ENCODE peak calls at places on chromosome 19, in seven cellular contexts. G is body of pancreas; R is cardiac fibroblast; N is CD8-positive, alpha-beta memory T cell; K is HCT116; I is mucosa of descending colon; B is neuronal stem cell. U is an unnamed sample.

GRCh38 chr19:7925171-7925837 is 631 bp downstream of the CTXN1 start:
- DNase-seq in B (peak; percentile 94), G (peak; percentile 61), I (peak; percentile 80), R (peak; percentile 67), N (peak; percentile 76), K (peak; percentile 56), U (no peak)

GRCh38 chr19:4911314-4911713 is 2.0 kb downstream of the UHRF1 start:
- DNase-seq in R (no peak), B (no peak), N (no peak), K (no peak), G (no peak), I (no peak), U (no peak)

GRCh38 chr19:29378126-29378525 is 147.7 kb upstream of the VSTM2B start:
- DNase-seq in B (no peak), I (no peak), N (no peak), K (no peak), G (no peak), R (no peak), U (no peak)

GRCh38 chr19:36528921-36529518 is 949 bp upstream of the ZNF260 start:
- DNase-seq in I (no peak), N (no peak), K (no peak), B (no peak), G (no peak), R (no peak), U (no peak)

GRCh38 chr19:48637948-48638830 is 1.0 kb upstream of the DBP start:
- DNase-seq in N (no peak), K (peak; percentile 98), R (peak; percentile 93), G (peak; percentile 96), I (peak; percentile 89), B (peak; percentile 90), U (peak; percentile 84)

GRCh38 chr19:37304190-37304883 is 66.6 kb upstream of the ZNF527 start:
- DNase-seq in N (no peak), K (no peak), R (peak; percentile 9), B (peak; percentile 41), G (peak; percentile 20), I (no peak), U (no peak)

GRCh38 chr19:4457654-4458406 is at the start of gene UBXN6:
- DNase-seq in I (peak; percentile 99), N (peak; percentile 97), K (peak; percentile 92), G (peak; percentile 99), B (peak; percentile 99), R (peak; percentile 99), U (peak; percentile 87)

GRCh38 chr19:40376286-40376862 is 13.6 kb downstream of the HIPK4 start:
- DNase-seq in I (no peak), K (no peak), B (no peak), R (no peak), G (no peak), N (no peak), U (no peak)

GRCh38 chr19:6069268-6069771 is 41.0 kb downstream of the RFX2 start:
- DNase-seq in R (no peak), B (no peak), I (no peak), N (no peak), G (no peak), K (no peak), U (no peak)

GRCh38 chr19:42270346-42271044 is 1.4 kb downstream of the CIC start:
- DNase-seq in B (no peak), I (peak; percentile 83), G (peak; percentile 69), N (peak; percentile 71), K (no peak), R (peak; percentile 84), U (no peak)

GRCh38 chr19:29395712-29396414 is 129.9 kb upstream of the VSTM2B start:
- DNase-seq in G (no peak), B (no peak), K (no peak), R (no peak), N (no peak), I (no peak), U (no peak)

GRCh38 chr19:49683814-49684250 is 5.6 kb upstream of the ADM5 start:
- DNase-seq in G (no peak), N (no peak), B (no peak), I (no peak), K (no peak), R (no peak), U (no peak)

GRCh38 chr19:38979867-38980266 is 4.3 kb upstream of the FBXO17 start:
- DNase-seq in K (no peak), N (no peak), B (no peak), G (no peak), R (no peak), I (no peak), U (no peak)

GRCh38 chr19:31145021-31145420 is 204.2 kb downstream of the TSHZ3 start:
- DNase-seq in R (no peak), N (no peak), B (no peak), I (no peak), K (no peak), G (no peak), U (no peak)

DNA sequence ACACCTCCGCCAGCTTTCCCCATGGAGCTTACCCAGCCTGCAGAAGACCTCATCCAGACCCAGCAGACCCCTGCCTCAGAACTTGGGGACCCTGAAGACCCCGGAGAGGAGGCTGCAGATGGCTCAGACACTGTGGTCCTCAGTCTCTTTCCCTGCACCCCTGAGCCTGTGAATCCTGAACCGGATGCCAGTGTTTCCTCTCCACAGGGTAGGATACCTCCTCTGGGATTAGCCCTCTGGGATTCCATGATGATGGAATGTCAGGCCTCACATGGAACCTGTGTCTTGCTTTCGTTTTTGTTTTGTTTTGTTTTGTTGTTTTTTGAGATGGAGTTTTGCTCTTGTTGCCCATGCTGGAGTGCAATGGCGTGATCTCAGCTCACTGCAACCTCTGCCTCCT is 1.9 kb downstream of the RFXANK start:
- DNase-seq in R (no peak), B (no peak), K (no peak), G (no peak), I (no peak), N (no peak), U (no peak)
- H3K4me3 ChIP-seq in R (peak overlapping the region; percentile 83), B (no peak overlapping the region), K (peak overlapping the region; percentile 98), G (no peak overlapping the region), I (no peak overlapping the region), N (no peak overlapping the region), U (peak overlapping the region; percentile 96)

DNA sequence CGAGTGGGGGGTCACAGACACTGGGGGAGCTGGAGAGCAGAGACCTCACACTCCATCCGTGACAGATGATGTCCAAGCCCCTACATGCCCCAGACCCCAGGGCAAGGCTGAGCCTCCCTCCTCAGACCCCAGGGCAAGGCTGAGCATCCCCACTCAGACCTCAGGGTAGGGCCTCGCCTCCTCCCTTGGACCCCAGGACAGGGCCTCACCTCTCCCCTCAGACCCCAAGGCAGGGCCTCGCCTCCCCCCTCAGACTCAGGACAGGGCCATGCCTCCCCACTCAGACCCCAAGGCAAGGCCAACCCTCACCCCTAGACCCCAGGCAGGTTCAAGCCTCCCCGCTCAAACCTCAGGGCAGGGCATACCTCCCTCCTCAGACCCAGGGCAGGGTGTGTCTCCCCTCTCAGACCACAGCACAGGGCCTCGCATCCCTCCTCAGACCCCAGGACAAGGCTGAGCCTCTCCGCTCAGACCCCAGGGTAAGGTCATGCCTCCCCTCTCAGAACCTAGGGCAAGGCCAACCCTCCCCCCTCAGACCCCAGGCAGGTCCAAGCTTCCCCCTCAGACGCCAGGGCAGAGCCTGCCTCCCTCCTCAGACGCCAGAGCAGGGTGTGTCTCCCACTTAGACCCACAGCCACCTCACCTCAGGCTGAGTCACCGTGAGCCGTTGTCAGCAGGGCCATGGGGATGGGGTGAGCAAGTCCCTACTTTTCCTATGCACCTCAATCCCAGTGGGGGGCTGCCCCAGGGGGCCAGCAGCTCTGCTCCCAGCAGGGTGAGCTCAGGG is 1.7 kb upstream of the S1PR4 start:
- DNase-seq in K (peak; percentile 75), R (peak; percentile 72), I (peak; percentile 80), B (no peak), G (no peak), N (peak; percentile 47), U (no peak)
- H3K4me3 ChIP-seq in K (peak overlapping the region; percentile 28), R (no peak overlapping the region), I (no peak overlapping the region), B (no peak overlapping the region), G (no peak overlapping the region), N (peak overlapping the region; percentile 57), U (no peak overlapping the region)

GRCh38 chr19:1155352-1156304 is 18.4 kb downstream of the SBNO2 start:
- DNase-seq in I (peak; percentile 56), K (no peak), R (peak; percentile 43), B (no peak), N (no peak), G (no peak), U (no peak)
- H3K4me3 ChIP-seq in I (no peak overlapping the region), K (no peak overlapping the region), R (peak overlapping the region; percentile 33), B (no peak overlapping the region), N (no peak overlapping the region), G (no peak overlapping the region), U (no peak overlapping the region)

DNA sequence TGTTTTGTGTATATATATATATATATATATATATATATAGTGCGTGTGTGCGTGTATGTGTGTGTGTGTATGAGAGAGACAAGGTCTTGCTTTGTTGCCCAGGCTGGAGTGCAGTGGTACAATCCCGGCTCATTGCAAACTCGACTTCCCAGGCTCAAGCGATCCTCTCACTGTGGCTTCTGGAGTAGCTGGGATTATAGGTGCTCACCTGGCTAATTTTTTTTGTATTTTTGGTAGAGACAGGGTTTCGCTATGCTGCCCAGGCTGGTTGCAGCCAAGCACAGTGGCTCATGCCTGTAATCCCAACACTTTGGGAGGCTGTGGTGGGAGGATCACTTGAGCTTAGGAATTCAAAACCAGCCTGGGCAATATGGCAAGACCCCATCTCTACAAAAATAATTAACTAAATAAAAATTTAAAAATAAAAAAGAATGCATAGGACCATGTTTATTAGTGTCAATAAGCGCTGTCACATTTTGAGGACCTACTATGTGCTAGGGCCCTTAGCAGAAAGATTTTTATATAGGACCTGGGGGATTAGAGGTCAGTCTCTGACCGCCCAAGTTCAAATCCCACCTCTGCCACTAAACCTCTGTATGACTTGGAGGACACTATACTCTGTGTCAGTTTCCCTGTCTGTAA is 1.8 kb downstream of the PVR start:
- DNase-seq in I (no peak), G (no peak), B (no peak), R (no peak), N (no peak), K (no peak), U (no peak)
- H3K4me3 ChIP-seq in I (no peak overlapping the region), G (no peak overlapping the region), B (no peak overlapping the region), R (peak overlapping the region; percentile 33), N (no peak overlapping the region), K (no peak overlapping the region), U (peak overlapping the region; percentile 8)